ENCODE peak calls at places on chromosomes 11 and 22, in five cellular contexts. G, K, B, Z and R are unnamed samples.
A peak's percentile ranks its signal among the peaks of the same experiment; 100 is the strongest.

GRCh38 chr11:83858694-83859093 is 572.5 kb upstream of the CCDC90B start:
- DNase-seq in G (no peak), K (no peak), B (no peak), Z (no peak), R (no peak)

GRCh38 chr11:119493712-119494111 is 70.7 kb upstream of the THY1 start:
- DNase-seq in G (no peak), K (no peak), B (no peak), Z (no peak), R (no peak)

GRCh38 chr11:2527621-2528291 is 82.9 kb downstream of the KCNQ1 start:
- DNase-seq in G (no peak), K (no peak), B (no peak), Z (no peak), R (peak; percentile 2)

GRCh38 chr11:120882237-120882636 is 141.7 kb upstream of the TBCEL start:
- DNase-seq in G (no peak), K (no peak), B (no peak), Z (no peak), R (no peak)

GRCh38 chr11:31847761-31848160 is 36.6 kb upstream of the PAX6 start:
- DNase-seq in G (no peak), K (no peak), B (no peak), Z (no peak), R (no peak)

GRCh38 chr11:36388086-36388485 is 92.0 kb downstream of the PRR5L start:
- DNase-seq in G (no peak), K (no peak), B (no peak), Z (no peak), R (no peak)

GRCh38 chr22:29907753-29908515 is 25.0 kb downstream of the MTMR3 start:
- DNase-seq in G (peak; percentile 96), K (peak; percentile 58), B (peak; percentile 79), Z (no peak), R (no peak)

GRCh38 chr11:61827573-61828378 is at the start of gene FADS2:
- DNase-seq in G (peak; percentile 80), K (peak; percentile 64), B (peak; percentile 94), Z (peak; percentile 44), R (peak; percentile 39)

GRCh38 chr11:8023831-8024555 is 36.9 kb downstream of the EIF3F start:
- DNase-seq in G (no peak), K (no peak), B (no peak), Z (no peak), R (no peak)

GRCh38 chr11:5288912-5289525 is 12.7 kb downstream of the OR51B4 start:
- DNase-seq in G (no peak), K (no peak), B (no peak), Z (no peak), R (no peak)

GRCh38 chr11:61793084-61793828 is 545 bp downstream of the FEN1 start:
- DNase-seq in G (no peak), K (no peak), B (no peak), Z (no peak), R (no peak)

GRCh38 chr11:1568451-1568911 is 3.6 kb downstream of the DUSP8 start:
- DNase-seq in G (no peak), K (no peak), B (no peak), Z (no peak), R (no peak)

GRCh38 chr22:36286096-36286957 is 33.4 kb downstream of the APOL1 start:
- DNase-seq in G (peak; percentile 56), K (peak; percentile 47), B (peak; percentile 63), Z (peak; percentile 47), R (peak; percentile 58)

GRCh38 chr11:5694642-5695041 is 5.1 kb downstream of the TRIM22 start:
- DNase-seq in G (no peak), K (no peak), B (no peak), Z (no peak), R (no peak)

GRCh38 chr22:36680038-36680437 is 23.5 kb downstream of the CACNG2 start:
- DNase-seq in G (no peak), K (no peak), B (no peak), Z (no peak), R (no peak)

GRCh38 chr22:45977551-45978274 is 751 bp upstream of the WNT7B start:
- DNase-seq in G (no peak), K (no peak), B (no peak), Z (no peak), R (no peak)

GRCh38 chr22:31893460-31893859 is 50.9 kb upstream of the YWHAH start:
- DNase-seq in G (no peak), K (no peak), B (no peak), Z (no peak), R (no peak)

GRCh38 chr11:126375726-126376125 is 20.2 kb downstream of the ST3GAL4 start:
- DNase-seq in G (no peak), K (no peak), B (no peak), Z (no peak), R (no peak)

GRCh38 chr11:21654091-21654490 is 538.8 kb upstream of the ANO5 start:
- DNase-seq in G (no peak), K (no peak), B (no peak), Z (no peak), R (no peak)

GRCh38 chr22:22154068-22154467 is 90.5 kb upstream of the VPREB1 start:
- DNase-seq in G (no peak), K (no peak), B (no peak), Z (no peak), R (no peak)

GRCh38 chr22:47043835-47044721 is 281.6 kb downstream of the TBC1D22A start:
- DNase-seq in G (peak; percentile 4), K (no peak), B (peak; percentile 44), Z (no peak), R (no peak)

GRCh38 chr11:68379216-68379615 is 66.8 kb downstream of the LRP5 start:
- DNase-seq in G (no peak), K (no peak), B (no peak), Z (no peak), R (no peak)

GRCh38 chr11:27312110-27312509 is 50.9 kb downstream of the CCDC34 start:
- DNase-seq in G (no peak), K (no peak), B (no peak), Z (no peak), R (no peak)

GRCh38 chr11:128022761-128023160 is 564.6 kb downstream of the ETS1 start:
- DNase-seq in G (no peak), K (no peak), B (no peak), Z (no peak), R (no peak)

GRCh38 chr11:75262961-75263852 is 22.6 kb downstream of the TPBGL start:
- DNase-seq in G (no peak), K (no peak), B (no peak), Z (no peak), R (no peak)

GRCh38 chr11:27703453-27703852 is 3.2 kb upstream of the BDNF start:
- DNase-seq in G (no peak), K (no peak), B (no peak), Z (no peak), R (no peak)

GRCh38 chr22:25745341-25746011 is 3.5 kb downstream of the MYO18B start:
- DNase-seq in G (no peak), K (no peak), B (no peak), Z (no peak), R (no peak)

GRCh38 chr11:34223907-34224306 is 118.5 kb downstream of the NAT10 start:
- DNase-seq in G (no peak), K (no peak), B (no peak), Z (no peak), R (no peak)

GRCh38 chr11:34226210-34226609 is 120.8 kb downstream of the NAT10 start:
- DNase-seq in G (no peak), K (no peak), B (no peak), Z (no peak), R (no peak)

GRCh38 chr11:34224434-34224966 is 119.1 kb downstream of the NAT10 start:
- DNase-seq in G (no peak), K (no peak), B (no peak), Z (no peak), R (no peak)

GRCh38 chr11:34222030-34222429 is 116.6 kb downstream of the NAT10 start:
- DNase-seq in G (no peak), K (no peak), B (no peak), Z (no peak), R (no peak)

DNA sequence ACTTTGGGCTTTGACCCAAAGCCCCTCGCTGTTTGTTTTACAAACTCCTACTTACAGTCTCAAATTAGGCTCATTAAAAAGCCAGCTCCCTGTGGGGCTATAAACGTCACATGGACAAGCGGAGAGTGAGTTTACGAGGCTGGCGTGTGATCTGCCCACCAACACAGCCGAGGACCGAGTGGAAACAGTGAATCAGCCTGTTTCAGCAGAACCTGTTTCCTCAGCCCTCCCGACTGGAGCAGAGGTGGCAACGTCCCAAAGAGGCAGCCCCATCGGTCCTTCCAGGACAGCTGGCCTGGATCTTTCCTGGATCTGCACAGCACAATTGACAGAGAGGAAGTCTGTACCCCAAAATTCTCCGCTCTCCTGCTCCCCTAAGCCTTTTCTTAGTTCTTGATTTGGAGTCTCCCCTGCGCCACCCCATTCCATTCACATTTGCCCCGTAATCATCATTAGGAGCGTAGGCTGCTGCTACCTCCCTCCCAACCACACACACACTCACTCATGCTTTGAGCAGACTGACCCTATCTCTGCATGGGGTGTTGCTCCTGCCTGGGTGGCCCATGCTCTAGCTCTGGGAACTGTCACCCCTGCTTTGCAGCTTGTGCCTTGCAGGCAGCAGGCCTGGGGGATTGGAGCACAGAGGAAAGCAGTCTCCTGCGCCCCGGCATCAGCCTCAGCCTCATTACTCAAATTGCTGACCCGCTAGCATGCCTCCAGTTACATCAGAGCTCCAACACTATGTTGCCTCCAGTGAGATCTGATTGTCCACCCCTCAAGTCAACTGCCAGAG is 117.8 kb downstream of the NAT10 start:
- DNase-seq in G (peak; percentile 55), K (no peak), B (no peak), Z (no peak), R (no peak)
- H3K9me3 ChIP-seq in G (no peaks in the 10 kb centered on the region), K (no peaks in the 10 kb centered on the region), B (no peaks in the 10 kb centered on the region), Z (no peaks in the 10 kb centered on the region), R (no peaks in the 10 kb centered on the region)

GRCh38 chr22:49540571-49541450 is 286.9 kb downstream of the BRD1 start:
- DNase-seq in G (no peak), K (no peak), B (no peak), Z (no peak), R (no peak)
- H3K9me3 ChIP-seq in G (peaks cover 59% of the 10 kb centered on the region), K (no peaks in the 10 kb centered on the region), B (no peaks in the 10 kb centered on the region), Z (no peaks in the 10 kb centered on the region), R (no peaks in the 10 kb centered on the region)

DNA sequence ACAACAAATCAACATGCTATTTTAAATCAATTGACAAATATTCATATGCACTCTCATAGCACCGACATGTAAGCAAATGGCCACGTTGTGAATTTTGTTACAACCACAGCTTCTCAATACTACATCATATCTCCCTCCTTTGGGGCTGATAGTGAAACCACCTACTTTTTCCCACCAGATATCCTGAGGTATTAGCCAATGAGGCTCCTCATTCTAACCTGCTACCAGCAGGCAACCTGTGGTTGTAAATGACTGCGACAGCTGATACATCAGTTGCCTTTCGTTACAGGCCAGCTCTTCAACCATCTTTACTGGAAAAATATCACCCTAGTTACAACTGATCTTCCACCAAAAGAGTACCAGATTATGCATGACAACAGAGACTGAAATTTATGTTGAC is 3.7 kb upstream of the XKR3 start:
- DNase-seq in G (no peak), K (no peak), B (no peak), Z (no peak), R (no peak)
- H3K9me3 ChIP-seq in G (peaks cover 17% of the 10 kb centered on the region), K (no peaks in the 10 kb centered on the region), B (no peaks in the 10 kb centered on the region), Z (no peaks in the 10 kb centered on the region), R (no peaks in the 10 kb centered on the region)

GRCh38 chr11:132851247-132851646 is 681.1 kb downstream of the OPCML start:
- DNase-seq in G (no peak), K (no peak), B (no peak), Z (no peak), R (no peak)
- H3K9me3 ChIP-seq in G (peaks cover 3% of the 10 kb centered on the region), K (no peaks in the 10 kb centered on the region), B (peaks cover 7% of the 10 kb centered on the region), Z (no peaks in the 10 kb centered on the region), R (no peaks in the 10 kb centered on the region)